ENCODE peak calls at places on chromosome 12, in nine cellular contexts. C is BE2C; G is HCT116; N is stimulated activated CD8-positive, alpha-beta memory T cell treated with anti-CD3 and anti-CD28 coated beads, Interleukin-15, amount 100 ng/mL, for 24 hours; Q is neural progenitor cell; A is activated CD4-positive, CD25-positive, alpha-beta regulatory T cell treated with anti-CD3 and anti-CD28 coated beads, Interleukin-2, amount 50 U/mL, for 16 hours; V is progenitor cell of endocrine pancreas; E is H4; W is lower leg skin. R is an unnamed sample.
A peak's percentile ranks its signal among the peaks of the same experiment; 100 is the strongest.

GRCh38 chr12:114820773-114821172 is 136.8 kb upstream of the TBX3 start:
- DNase-seq in C (no peak), G (no peak), N (no peak), Q (no peak), A (no peak), V (no peak), E (no peak), W (no peak), R (no peak)

GRCh38 chr12:34399631-34400422 is 377.5 kb downstream of the ALG10 start:
- DNase-seq in C (peak; percentile 3), G (no peak), N (no peak), Q (no peak), A (no peak), V (peak; percentile 10), E (peak; percentile 0), W (no peak), R (peak; percentile 7)

GRCh38 chr12:91155990-91156389 is 26.6 kb downstream of the DCN start:
- DNase-seq in C (no peak), G (no peak), N (no peak), Q (no peak), A (no peak), V (no peak), E (no peak), W (no peak), R (no peak)

GRCh38 chr12:28083816-28084678 is 106.2 kb upstream of the CCDC91 start:
- DNase-seq in C (no peak), G (no peak), N (no peak), Q (no peak), A (no peak), V (no peak), E (no peak), W (no peak), R (no peak)

GRCh38 chr12:107684990-107685359 is 624 bp upstream of the PWP1 start:
- DNase-seq in C (no peak), G (peak; percentile 23), N (no peak), Q (peak; percentile 36), A (no peak), V (no peak), E (peak; percentile 24), W (no peak), R (no peak)

GRCh38 chr12:88206636-88207035 is 64.5 kb downstream of the TMTC3 start:
- DNase-seq in C (no peak), G (no peak), N (no peak), Q (no peak), A (no peak), V (no peak), E (no peak), W (no peak), R (no peak)

GRCh38 chr12:27635349-27635972 is 60.8 kb upstream of the REP15 start:
- DNase-seq in C (no peak), G (peak; percentile 44), N (no peak), Q (peak; percentile 51), A (no peak), V (no peak), E (peak; percentile 52), W (no peak), R (no peak)

GRCh38 chr12:67633024-67633423 is 15.5 kb upstream of the DYRK2 start:
- DNase-seq in C (no peak), G (no peak), N (no peak), Q (no peak), A (no peak), V (no peak), E (no peak), W (no peak), R (no peak)

GRCh38 chr12:57236925-57237652 is 7.6 kb downstream of the SHMT2 start:
- DNase-seq in C (no peak), G (no peak), N (no peak), Q (no peak), A (no peak), V (no peak), E (no peak), W (no peak), R (no peak)